ENCODE peak calls at places on chromosomes 3 and 15, in nine cellular contexts. J, F, A, U, L, Q, R, M and Z are unnamed samples.

GRCh38 chr15:38563723-38564519 is 693 bp downstream of the RASGRP1 start:
- DNase-seq in U (peak), L (peak), Q (peak), R (peak), A (peak), M (peak), F (no peak), J (no peak), Z (peak)

GRCh38 chr3:100562224-100562857 is 47.1 kb upstream of the ADGRG7 start:
- DNase-seq in R (no peak), A (no peak), F (no peak), Q (no peak), J (no peak), L (no peak), M (no peak), U (no peak), Z (no peak)

GRCh38 chr3:152554980-152555379 is 280.0 kb upstream of the P2RY1 start:
- DNase-seq in M (no peak), L (no peak), R (no peak), Q (no peak), F (no peak), U (no peak), A (no peak), J (no peak), Z (no peak)

GRCh38 chr3:196640501-196640968 is 1.0 kb downstream of the NRROS start:
- DNase-seq in M (no peak), A (no peak), L (no peak), F (no peak), R (no peak), U (no peak), Q (no peak), J (no peak), Z (peak)

GRCh38 chr3:185337231-185337816 is 25.6 kb upstream of the MAP3K13 start:
- DNase-seq in R (no peak), U (no peak), M (no peak), Q (no peak), A (no peak), F (no peak), J (no peak), L (no peak), Z (no peak)

GRCh38 chr3:61811652-61812051 is 250.3 kb downstream of the PTPRG start:
- DNase-seq in U (no peak), L (no peak), F (no peak), A (no peak), J (no peak), M (no peak), Q (no peak), R (no peak), Z (no peak)

GRCh38 chr15:79366691-79367090 is 55.8 kb downstream of the TMED3 start:
- DNase-seq in L (no peak), U (no peak), A (no peak), R (no peak), J (no peak), F (no peak), M (no peak), Q (no peak), Z (no peak)

GRCh38 chr15:75639191-75639708 is 774 bp downstream of the IMP3 start:
- DNase-seq in Q (no peak), J (no peak), U (no peak), L (no peak), A (no peak), M (no peak), R (no peak), F (no peak), Z (no peak)

GRCh38 chr15:67358812-67359211 is 104.2 kb downstream of the IQCH start:
- DNase-seq in J (no peak), L (no peak), M (no peak), U (no peak), R (no peak), A (no peak), Q (no peak), F (no peak), Z (no peak)

GRCh38 chr15:64560998-64561397 is 100.6 kb downstream of the ZNF609 start:
- DNase-seq in A (no peak), R (no peak), M (no peak), L (no peak), J (no peak), Q (no peak), F (no peak), U (no peak), Z (no peak)

GRCh38 chr15:80562033-80562432 is 133.1 kb upstream of the ABHD17C start:
- DNase-seq in F (no peak), Q (no peak), U (no peak), J (no peak), A (no peak), M (no peak), L (no peak), R (no peak), Z (no peak)

GRCh38 chr3:52238761-52239701 is at the start of gene TWF2:
- DNase-seq in U (peak), L (peak), M (peak), A (peak), F (no peak), Q (peak), J (peak), R (peak), Z (peak)

GRCh38 chr3:142645236-142645793 is 49.1 kb downstream of the PLS1 start:
- DNase-seq in U (peak), A (peak), R (no peak), M (no peak), Q (no peak), L (no peak), J (no peak), F (no peak), Z (no peak)

GRCh38 chr3:130390079-130390478 is 44.6 kb downstream of the COL6A5 start:
- DNase-seq in J (no peak), M (no peak), U (no peak), Q (no peak), A (no peak), L (no peak), F (no peak), R (no peak), Z (no peak)

GRCh38 chr3:151979914-151980313 is 106.5 kb downstream of the SUCNR1 start:
- DNase-seq in R (no peak), L (no peak), F (no peak), Q (no peak), M (no peak), A (no peak), U (no peak), J (no peak), Z (no peak)

GRCh38 chr3:110343945-110344344 is 727.7 kb upstream of the NECTIN3 start:
- DNase-seq in Q (no peak), M (no peak), U (no peak), R (no peak), J (no peak), L (no peak), F (no peak), A (peak), Z (no peak)

GRCh38 chr3:181056276-181056675 is 66.7 kb upstream of the DNAJC19 start:
- DNase-seq in F (no peak), L (no peak), J (no peak), R (no peak), A (no peak), Q (no peak), U (no peak), M (no peak), Z (no peak)

GRCh38 chr15:78906310-78906608 is 33.6 kb downstream of the MORF4L1 start:
- DNase-seq in Q (no peak), U (no peak), F (peak), A (peak), M (no peak), J (peak), L (no peak), R (no peak), Z (no peak)

GRCh38 chr3:78314327-78314726 is 1274.4 kb downstream of the ROBO2 start:
- DNase-seq in L (no peak), Q (no peak), M (no peak), F (no peak), R (no peak), U (no peak), A (no peak), J (no peak), Z (no peak)

GRCh38 chr3:99882436-99883137 is 64.9 kb downstream of the CMSS1 start:
- DNase-seq in F (no peak), Q (no peak), L (no peak), U (no peak), J (no peak), R (no peak), M (no peak), A (no peak), Z (no peak)

GRCh38 chr15:96851613-96852012 is 521.1 kb downstream of the NR2F2 start:
- DNase-seq in F (no peak), R (no peak), J (no peak), U (no peak), A (peak), L (no peak), Q (no peak), M (no peak), Z (no peak)